ENCODE peak calls at places on chromosomes 1 and 21, in eight cellular contexts. X is nephron progenitor cell, W is BE2C, L is PC-9, T is spleen, G is progenitor cell of endocrine pancreas, S is lower leg skin, C is stomach. V is an unnamed sample.

GRCh38 chr1:108007531-108007930 is 42.6 kb upstream of the VAV3 start:
- DNase-seq in G (no peak), T (no peak), W (no peak), S (no peak), X (no peak), L (peak), C (no peak), V (no peak)

GRCh38 chr1:97138515-97139032 is 417.0 kb downstream of the PTBP2 start:
- DNase-seq in S (no peak), X (no peak), L (no peak), T (no peak), C (no peak), W (peak), G (no peak), V (no peak)

GRCh38 chr1:27862671-27863551 is 9.4 kb upstream of the THEMIS2 start:
- DNase-seq in C (no peak), T (no peak), G (no peak), S (peak), W (no peak), L (peak), X (no peak), V (peak)

GRCh38 chr21:21845901-21846396 is 847.7 kb downstream of the NCAM2 start:
- DNase-seq in X (no peak), S (no peak), L (no peak), T (no peak), C (no peak), G (no peak), W (no peak), V (no peak)

GRCh38 chr1:155934933-155935590 is 849 bp upstream of the KHDC4 start:
- DNase-seq in S (peak), G (no peak), T (no peak), L (no peak), C (no peak), W (no peak), X (no peak), V (no peak)

GRCh38 chr1:44030606-44031050 is 634 bp downstream of the SLC6A9 start:
- DNase-seq in C (no peak), S (no peak), L (no peak), W (peak), X (peak), G (peak), T (peak), V (peak)

GRCh38 chr1:8671313-8671917 is 146.0 kb downstream of the RERE start:
- DNase-seq in G (no peak), X (peak), W (peak), T (no peak), S (no peak), C (no peak), L (no peak), V (peak)

GRCh38 chr1:155064813-155065436 is 1.4 kb downstream of the EFNA4 start:
- DNase-seq in L (no peak), S (no peak), W (no peak), G (no peak), C (no peak), X (no peak), T (no peak), V (no peak)

GRCh38 chr21:26653431-26653830 is 80.3 kb upstream of the CYYR1 start:
- DNase-seq in C (no peak), S (no peak), G (no peak), T (no peak), X (no peak), W (no peak), L (no peak), V (no peak)

GRCh38 chr1:241310451-241310850 is 46.6 kb downstream of the RGS7 start:
- DNase-seq in W (no peak), G (no peak), C (no peak), T (no peak), S (no peak), L (no peak), X (no peak), V (no peak)

GRCh38 chr1:241306125-241306790 is 50.7 kb downstream of the RGS7 start:
- DNase-seq in T (no peak), C (no peak), G (no peak), W (no peak), L (no peak), X (no peak), S (no peak), V (no peak)

GRCh38 chr1:241316372-241316771 is 40.6 kb downstream of the RGS7 start:
- DNase-seq in T (no peak), L (no peak), G (no peak), S (no peak), W (no peak), C (no peak), X (no peak), V (no peak)

DNA sequence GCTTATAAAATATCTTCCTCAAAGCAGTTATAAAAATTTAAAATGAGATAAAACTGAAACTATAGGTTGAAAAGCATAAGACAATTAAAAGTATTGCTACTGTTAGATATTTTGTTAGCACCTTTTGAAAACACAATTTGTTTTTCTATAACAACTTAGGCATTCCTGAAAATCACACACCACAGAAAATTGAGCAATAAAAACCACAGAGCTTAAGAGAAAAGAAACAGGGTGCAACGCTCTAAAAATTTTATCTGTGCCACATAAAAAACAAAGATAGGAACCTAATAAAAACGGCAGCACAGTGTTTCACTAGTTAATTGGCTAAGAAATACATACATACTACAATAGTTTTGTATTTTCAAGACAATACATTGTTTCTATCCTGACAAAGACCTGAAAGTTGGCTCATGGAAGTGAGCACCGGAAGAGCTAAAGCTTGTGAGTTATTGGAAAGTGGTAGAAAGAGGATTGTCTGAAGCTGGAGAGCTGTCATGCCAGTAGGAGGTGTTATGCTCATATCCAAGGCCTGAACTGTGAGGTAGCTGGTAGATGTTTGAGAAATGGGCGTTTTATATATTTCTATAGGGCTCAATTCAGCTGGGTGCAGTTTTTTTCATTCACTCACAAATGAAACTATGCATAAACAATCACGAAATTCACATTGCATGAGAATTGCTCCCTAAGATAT is 45.8 kb downstream of the RGS7 start:
- DNase-seq in X (no peak), W (no peak), S (no peak), G (no peak), L (no peak), C (no peak), T (no peak), V (no peak)
- TF ChIP-seq CTCF in X (no peak), W (no peak), S (no peak), G (no peak), L (no peak), C (no peak), T (no peak), V (no peak)

DNA sequence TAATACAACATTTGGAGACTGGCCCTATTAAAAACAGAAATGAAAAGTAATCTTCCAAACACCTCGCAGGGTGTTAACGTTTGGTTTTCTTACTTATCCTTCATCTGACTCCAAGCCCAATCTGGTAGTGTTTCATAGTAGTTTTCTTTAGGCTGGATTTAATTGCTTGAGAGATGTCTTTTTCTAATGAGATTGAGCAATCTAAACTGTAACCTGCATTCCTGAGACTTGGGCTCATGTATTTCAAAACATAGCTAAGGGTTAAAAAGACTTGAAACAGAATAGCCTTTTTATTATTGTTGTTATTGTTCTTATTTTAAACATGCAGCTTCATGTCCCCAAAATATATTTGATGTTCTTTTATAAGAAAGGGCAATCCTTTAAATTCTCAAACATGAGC is 278.9 kb downstream of the TGFB2 start:
- DNase-seq in W (no peak), X (no peak), L (no peak), S (no peak), T (no peak), C (no peak), G (no peak), V (no peak)
- TF ChIP-seq CTCF in W (no peak), X (no peak), L (no peak), S (no peak), T (no peak), C (no peak), G (no peak), V (no peak)

GRCh38 chr1:14787604-14788003 is 189.1 kb downstream of the KAZN start:
- DNase-seq in G (peak), W (no peak), L (peak), T (peak), X (no peak), S (no peak), C (no peak), V (no peak)
- TF ChIP-seq CTCF in G (peak), W (no peak), L (no peak), T (no peak), X (no peak), S (no peak), C (no peak), V (no peak)

GRCh38 chr1:78533536-78533935 is 42.8 kb downstream of the PTGFR start:
- DNase-seq in W (no peak), S (no peak), C (no peak), X (no peak), L (no peak), G (no peak), T (no peak), V (no peak)

GRCh38 chr1:78522136-78522535 is 31.4 kb downstream of the PTGFR start:
- DNase-seq in L (no peak), C (no peak), X (no peak), G (no peak), S (no peak), T (no peak), W (no peak), V (no peak)

GRCh38 chr1:78526496-78526895 is 35.7 kb downstream of the PTGFR start:
- DNase-seq in X (no peak), T (no peak), G (no peak), L (no peak), C (no peak), S (no peak), W (no peak), V (no peak)

GRCh38 chr1:78527706-78528105 is 36.9 kb downstream of the PTGFR start:
- DNase-seq in S (no peak), W (no peak), X (no peak), L (no peak), C (no peak), G (no peak), T (no peak), V (no peak)
- TF ChIP-seq CTCF in S (no peak), W (no peak), X (no peak), L (no peak), C (no peak), G (no peak), T (no peak), V (no peak)

DNA sequence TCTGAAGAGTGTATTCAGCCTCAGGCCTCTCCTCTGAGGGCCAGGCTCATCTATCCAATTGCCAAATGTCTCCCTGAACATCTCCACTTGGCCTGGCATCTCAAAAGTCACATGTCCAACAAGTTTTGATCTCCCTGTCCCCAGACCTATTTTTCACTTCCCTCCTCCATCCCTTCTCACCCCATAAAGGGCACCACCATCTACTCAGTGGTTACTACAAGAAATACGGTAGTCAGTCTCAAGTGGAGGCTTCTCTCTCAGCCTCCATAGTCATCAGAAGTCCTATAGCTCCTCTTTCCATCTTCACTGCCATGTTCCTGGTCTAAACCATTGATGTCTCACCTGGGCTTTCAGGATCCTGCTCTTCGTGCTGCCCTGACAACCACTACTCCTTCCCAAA is 82.5 kb upstream of the EDN2 start:
- DNase-seq in C (peak), L (no peak), W (no peak), T (no peak), G (no peak), X (no peak), S (no peak), V (no peak)
- TF ChIP-seq CTCF in C (no peak), L (no peak), W (no peak), T (no peak), G (no peak), X (no peak), S (no peak), V (no peak)

DNA sequence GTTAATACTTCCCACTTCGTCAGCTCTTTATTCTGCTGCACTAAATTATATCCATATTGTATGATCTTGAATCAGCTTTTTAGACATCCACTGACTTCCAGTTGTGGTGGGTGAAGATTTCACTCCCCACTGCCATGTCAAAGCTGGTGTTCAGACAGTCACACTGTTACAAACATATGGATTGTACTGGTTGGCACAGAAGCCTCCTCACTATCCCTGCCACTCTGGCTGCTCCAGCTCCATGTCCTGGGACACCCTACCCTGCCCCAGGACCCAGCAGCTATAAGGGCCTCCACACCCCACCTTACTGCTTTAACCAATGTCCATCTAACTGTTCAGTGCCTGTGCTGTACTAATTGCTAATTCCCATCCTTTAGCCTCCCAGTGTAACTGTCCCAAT is 32.0 kb upstream of the BATF3 start:
- DNase-seq in C (no peak), X (no peak), W (no peak), S (no peak), G (no peak), T (no peak), L (no peak), V (no peak)
- TF ChIP-seq CTCF in C (no peak), X (no peak), W (no peak), S (no peak), G (no peak), T (no peak), L (no peak), V (no peak)